ENCODE peak calls at places on chromosomes 13 and 19, in six cellular contexts. K is ascending aorta, D is Peyer's patch, A is mucosa of descending colon, N is tibial artery, Y is thoracic aorta. W is an unnamed sample.

GRCh38 chr13:109156181-109156935 is 526.9 kb downstream of the MYO16 start:
- DNase-seq in K (peak; percentile 81), D (no peak), A (no peak), N (no peak), Y (no peak), W (no peak)

GRCh38 chr13:72886272-72887062 is 104.5 kb downstream of the PIBF1 start:
- DNase-seq in K (no peak), D (no peak), A (no peak), N (no peak), Y (no peak), W (no peak)

GRCh38 chr19:5369962-5370367 is 29.4 kb upstream of the PTPRS start:
- DNase-seq in K (no peak), D (peak; percentile 61), A (peak; percentile 74), N (no peak), Y (no peak), W (peak; percentile 84)

GRCh38 chr19:29569038-29569911 is 36.8 kb upstream of the POP4 start:
- DNase-seq in K (no peak), D (no peak), A (no peak), N (no peak), Y (no peak), W (no peak)

GRCh38 chr13:90233933-90234672 is 1113.4 kb upstream of the MIR17HG start:
- DNase-seq in K (no peak), D (no peak), A (no peak), N (no peak), Y (no peak), W (no peak)

GRCh38 chr19:1251503-1252220 is 3.3 kb downstream of the MIDN start:
- DNase-seq in K (no peak), D (peak; percentile 92), A (peak; percentile 85), N (no peak), Y (no peak), W (no peak)

GRCh38 chr19:54448037-54448773 is 794 bp upstream of the LENG8 start:
- DNase-seq in K (peak; percentile 85), D (peak; percentile 75), A (peak; percentile 70), N (peak; percentile 61), Y (no peak), W (peak; percentile 22)

GRCh38 chr13:42991892-42992584 is at the start of gene EPSTI1:
- DNase-seq in K (peak; percentile 80), D (peak; percentile 92), A (peak; percentile 81), N (peak; percentile 66), Y (peak; percentile 5), W (no peak)

GRCh38 chr19:17522988-17523872 is 11.8 kb downstream of the PGLS start:
- DNase-seq in K (peak; percentile 72), D (peak; percentile 95), A (peak; percentile 58), N (peak; percentile 66), Y (no peak), W (no peak)

GRCh38 chr19:4113398-4114088 is 10.4 kb downstream of the MAP2K2 start:
- DNase-seq in K (no peak), D (no peak), A (no peak), N (no peak), Y (no peak), W (no peak)

GRCh38 chr13:73837147-73837546 is 297.1 kb downstream of the KLF12 start:
- DNase-seq in K (no peak), D (no peak), A (no peak), N (no peak), Y (no peak), W (no peak)

GRCh38 chr13:98746968-98747367 is 5.5 kb downstream of the SLC15A1 start:
- DNase-seq in K (no peak), D (peak; percentile 83), A (no peak), N (no peak), Y (no peak), W (no peak)

GRCh38 chr19:39177110-39177699 is 19.6 kb upstream of the NCCRP1 start:
- DNase-seq in K (no peak), D (no peak), A (no peak), N (no peak), Y (no peak), W (no peak)

GRCh38 chr13:113774177-113775107 is 15.4 kb downstream of the TMEM255B start:
- DNase-seq in K (no peak), D (peak; percentile 22), A (no peak), N (no peak), Y (no peak), W (no peak)

GRCh38 chr19:41588497-41589209 is 12.7 kb downstream of the CEACAM21 start:
- DNase-seq in K (no peak), D (no peak), A (no peak), N (no peak), Y (no peak), W (peak; percentile 48)

GRCh38 chr13:59691501-59692066 is 472.1 kb downstream of the DIAPH3 start:
- DNase-seq in K (no peak), D (no peak), A (no peak), N (no peak), Y (no peak), W (peak; percentile 28)

GRCh38 chr19:32658527-32658926 is 16.5 kb downstream of the ANKRD27 start:
- DNase-seq in K (no peak), D (no peak), A (no peak), N (no peak), Y (no peak), W (no peak)

GRCh38 chr19:33273881-33274662 is 28.3 kb downstream of the CEBPA start:
- DNase-seq in K (no peak), D (peak; percentile 66), A (peak; percentile 81), N (peak; percentile 55), Y (peak; percentile 18), W (peak; percentile 24)

GRCh38 chr13:103324641-103325040 is 258.4 kb upstream of the SLC10A2 start:
- DNase-seq in K (no peak), D (no peak), A (no peak), N (no peak), Y (no peak), W (no peak)

GRCh38 chr19:49133621-49134454 is 14.5 kb downstream of the PPFIA3 start:
- DNase-seq in K (peak; percentile 69), D (peak; percentile 88), A (peak; percentile 96), N (no peak), Y (no peak), W (no peak)

GRCh38 chr19:56491399-56491798 is 14.3 kb upstream of the ZNF667 start:
- DNase-seq in K (no peak), D (no peak), A (no peak), N (no peak), Y (no peak), W (no peak)
- H3K4me3 ChIP-seq in K (no peak overlapping the region), D (no peak overlapping the region), A (no peak overlapping the region), N (no peak overlapping the region), Y (no peak overlapping the region), W (no peak overlapping the region)

DNA sequence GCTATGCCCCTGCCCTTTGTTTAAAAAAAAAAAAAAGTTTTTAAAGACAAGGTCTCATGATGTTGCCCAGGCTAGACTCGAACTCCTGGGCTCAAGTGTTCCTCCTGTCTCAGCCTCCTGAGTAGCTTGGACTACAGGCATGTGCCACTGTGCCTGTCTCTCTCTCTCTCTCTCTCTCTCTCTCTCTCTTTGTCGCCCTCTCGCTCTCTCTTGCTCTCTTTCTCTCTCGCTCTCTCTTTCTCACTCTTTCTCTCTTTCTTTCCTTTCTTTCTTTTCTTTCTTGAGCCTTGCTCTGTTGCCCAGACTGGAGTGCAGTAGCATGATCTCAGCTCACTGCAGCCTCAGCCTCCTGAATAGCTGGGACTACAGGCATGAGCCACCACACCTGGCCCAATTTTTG is 7.5 kb downstream of the COX6B1 start:
- DNase-seq in K (no peak), D (no peak), A (no peak), N (no peak), Y (no peak), W (no peak)
- H3K36me3 ChIP-seq in K (peaks cover 73% of the 10 kb centered on the region), D (peaks cover 99% of the 10 kb centered on the region), A (peaks cover 21% of the 10 kb centered on the region), N (peaks cover 100% of the 10 kb centered on the region), Y (peaks cover 45% of the 10 kb centered on the region), W (peaks cover 68% of the 10 kb centered on the region)

GRCh38 chr13:25912961-25913360 is 138.9 kb downstream of the SHISA2 start:
- DNase-seq in K (no peak), D (no peak), A (no peak), N (no peak), Y (no peak), W (no peak)

GRCh38 chr13:25911020-25911419 is 140.8 kb downstream of the SHISA2 start:
- DNase-seq in K (no peak), D (no peak), A (no peak), N (no peak), Y (no peak), W (peak; percentile 99)

GRCh38 chr13:25908390-25908789 is 143.4 kb downstream of the SHISA2 start:
- DNase-seq in K (no peak), D (no peak), A (no peak), N (no peak), Y (no peak), W (no peak)

GRCh38 chr13:25906211-25906661 is 145.6 kb downstream of the SHISA2 start:
- DNase-seq in K (no peak), D (no peak), A (no peak), N (no peak), Y (no peak), W (no peak)

DNA sequence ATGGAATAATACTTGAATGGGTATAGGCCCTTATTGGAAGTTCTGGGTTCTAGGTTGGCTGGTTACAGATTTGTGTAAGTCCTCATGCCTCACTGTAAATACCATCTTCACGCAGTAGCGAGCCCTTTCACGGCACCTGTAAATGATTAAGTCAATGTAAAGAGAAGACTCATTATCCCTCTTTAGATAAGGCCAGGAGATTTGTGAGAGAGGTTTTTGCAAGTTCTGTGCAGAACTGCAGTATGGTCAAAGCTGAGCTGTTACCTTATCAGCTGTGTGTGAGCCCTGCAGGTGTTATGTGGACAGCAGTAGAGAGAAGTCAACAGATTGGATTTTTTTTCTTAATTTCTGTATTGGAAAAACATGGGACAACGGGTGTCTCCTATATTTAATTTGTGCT is 141.6 kb downstream of the SHISA2 start:
- DNase-seq in K (no peak), D (no peak), A (no peak), N (no peak), Y (no peak), W (no peak)
- H3K4me3 ChIP-seq in K (no peak overlapping the region), D (no peak overlapping the region), A (no peak overlapping the region), N (no peak overlapping the region), Y (no peak overlapping the region), W (no peak overlapping the region)

GRCh38 chr13:19658192-19658591 is 24.7 kb downstream of the MPHOSPH8 start:
- DNase-seq in K (no peak), D (no peak), A (no peak), N (no peak), Y (no peak), W (no peak)
- H3K36me3 ChIP-seq in K (peaks cover 34% of the 10 kb centered on the region), D (peaks cover 63% of the 10 kb centered on the region), A (no peaks in the 10 kb centered on the region), N (peaks cover 64% of the 10 kb centered on the region), Y (peaks cover 20% of the 10 kb centered on the region), W (peaks cover 23% of the 10 kb centered on the region)

GRCh38 chr19:15251010-15251748 is 18.9 kb upstream of the EPHX3 start:
- DNase-seq in K (peak; percentile 90), D (no peak), A (no peak), N (peak; percentile 61), Y (peak; percentile 56), W (no peak)
- H3K4me3 ChIP-seq in K (peak overlapping the region; percentile 49), D (no peak overlapping the region), A (no peak overlapping the region), N (peak overlapping the region; percentile 33), Y (peak overlapping the region; percentile 64), W (no peak overlapping the region)

GRCh38 chr19:9668544-9668943 is 6.4 kb downstream of the ZNF562 start:
- DNase-seq in K (no peak), D (no peak), A (no peak), N (no peak), Y (no peak), W (no peak)

GRCh38 chr19:9672893-9673292 is 2.0 kb downstream of the ZNF562 start:
- DNase-seq in K (no peak), D (no peak), A (no peak), N (no peak), Y (no peak), W (no peak)

GRCh38 chr19:9673912-9674668 is 810 bp downstream of the ZNF562 start:
- DNase-seq in K (no peak), D (no peak), A (no peak), N (no peak), Y (no peak), W (no peak)

GRCh38 chr19:9674669-9675357 is at the start of gene ZNF562:
- DNase-seq in K (peak; percentile 91), D (peak; percentile 94), A (peak; percentile 93), N (peak; percentile 76), Y (peak; percentile 54), W (peak; percentile 92)

GRCh38 chr19:9671654-9672053 is 3.2 kb downstream of the ZNF562 start:
- DNase-seq in K (no peak), D (no peak), A (no peak), N (no peak), Y (no peak), W (no peak)
- H3K36me3 ChIP-seq in K (no peaks in the 10 kb centered on the region), D (peaks cover 31% of the 10 kb centered on the region), A (no peaks in the 10 kb centered on the region), N (peaks cover 34% of the 10 kb centered on the region), Y (peaks cover 3% of the 10 kb centered on the region), W (peaks cover 16% of the 10 kb centered on the region)